ENCODE peak calls at places on chromosomes 13 and 19, in seven cellular contexts. G is NB4; H is left kidney; W is stimulated activated naive B cell treated with anti-CD40 and anti-IgM and Interleukin-4, amounts not matched to agents 10 μg/mL and 1 μg/mL and 100 μg/mL, for 72 hours; U is activated CD8-positive, alpha-beta memory T cell treated with anti-CD3 and anti-CD28 coated beads, Interleukin-2, amount 50 U/mL, for 4 hours; N is COLO829; C is stimulated activated CD8-positive, alpha-beta memory T cell treated with anti-CD3 and anti-CD28 coated beads, Interleukin-7, amount 100 ng/mL, for 1 hour. Z is an unnamed sample.

GRCh38 chr19:35592226-35592625 is 6.3 kb downstream of the PMIS2 start:
- DNase-seq in G (peak; percentile 43), H (peak; percentile 81), W (no peak), U (no peak), N (peak; percentile 17), C (no peak), Z (peak; percentile 60)

GRCh38 chr19:51948979-51949378 is 21.7 kb downstream of the ZNF613 start:
- DNase-seq in G (no peak), H (peak; percentile 82), W (no peak), U (no peak), N (no peak), C (no peak), Z (no peak)

GRCh38 chr13:29846475-29847256 is 3.8 kb downstream of the UBL3 start:
- DNase-seq in G (no peak), H (no peak), W (no peak), U (no peak), N (no peak), C (no peak), Z (no peak)

GRCh38 chr13:27283906-27284523 is 13.4 kb downstream of the RASL11A start:
- DNase-seq in G (peak; percentile 61), H (peak; percentile 26), W (no peak), U (no peak), N (no peak), C (no peak), Z (peak; percentile 8)

GRCh38 chr19:1944088-1944915 is 3.3 kb downstream of the CSNK1G2 start:
- DNase-seq in G (no peak), H (no peak), W (no peak), U (no peak), N (no peak), C (no peak), Z (no peak)

GRCh38 chr19:4390862-4391693 is 9.3 kb downstream of the SH3GL1 start:
- DNase-seq in G (no peak), H (no peak), W (no peak), U (no peak), N (no peak), C (no peak), Z (no peak)

GRCh38 chr13:49560270-49561063 is 24.9 kb downstream of the RCBTB1 start:
- DNase-seq in G (no peak), H (peak; percentile 51), W (no peak), U (peak; percentile 18), N (no peak), C (no peak), Z (peak; percentile 32)

GRCh38 chr19:41801682-41802317 is 5.4 kb downstream of the CEACAM3 start:
- DNase-seq in G (peak; percentile 52), H (no peak), W (no peak), U (no peak), N (no peak), C (no peak), Z (peak; percentile 33)

GRCh38 chr19:15532779-15533521 is 24.6 kb downstream of the CYP4F22 start:
- DNase-seq in G (peak; percentile 83), H (no peak), W (no peak), U (no peak), N (no peak), C (no peak), Z (peak; percentile 66)

GRCh38 chr19:10009269-10009665 is 1.0 kb downstream of the COL5A3 start:
- DNase-seq in G (peak; percentile 67), H (peak; percentile 83), W (no peak), U (peak; percentile 36), N (peak; percentile 59), C (no peak), Z (peak; percentile 24)

GRCh38 chr13:31009166-31009565 is 76.7 kb downstream of the TEX26 start:
- DNase-seq in G (no peak), H (no peak), W (no peak), U (no peak), N (no peak), C (no peak), Z (no peak)

GRCh38 chr19:33749016-33749415 is 47.7 kb upstream of the KCTD15 start:
- DNase-seq in G (no peak), H (no peak), W (no peak), U (no peak), N (no peak), C (no peak), Z (no peak)

GRCh38 chr13:109204252-109204651 is 574.8 kb downstream of the MYO16 start:
- DNase-seq in G (no peak), H (no peak), W (no peak), U (no peak), N (no peak), C (no peak), Z (no peak)

GRCh38 chr19:52922841-52923781 is at the start of gene ZNF888:
- DNase-seq in G (peak; percentile 92), H (peak; percentile 93), W (peak; percentile 78), U (peak; percentile 82), N (peak; percentile 58), C (peak; percentile 75), Z (peak; percentile 91)

GRCh38 chr19:33998739-33999345 is 173.5 kb upstream of the LSM14A start:
- DNase-seq in G (peak; percentile 2), H (no peak), W (no peak), U (no peak), N (peak; percentile 13), C (no peak), Z (peak; percentile 3)

GRCh38 chr13:88014527-88014926 is 343.4 kb downstream of the SLITRK5 start:
- DNase-seq in G (peak; percentile 55), H (no peak), W (no peak), U (no peak), N (no peak), C (no peak), Z (no peak)

GRCh38 chr13:95002968-95003813 is 290.8 kb upstream of the SOX21 start:
- DNase-seq in G (no peak), H (peak; percentile 51), W (no peak), U (no peak), N (no peak), C (no peak), Z (peak; percentile 74)

GRCh38 chr13:73722120-73722519 is 412.1 kb downstream of the KLF12 start:
- DNase-seq in G (no peak), H (peak; percentile 20), W (no peak), U (no peak), N (peak; percentile 56), C (no peak), Z (peak; percentile 51)

GRCh38 chr13:27027086-27027667 is 144.4 kb downstream of the USP12 start:
- DNase-seq in G (no peak), H (no peak), W (no peak), U (no peak), N (no peak), C (no peak), Z (no peak)

GRCh38 chr13:68982961-68983619 is 1124.5 kb upstream of the ATXN8OS start:
- DNase-seq in G (no peak), H (no peak), W (no peak), U (no peak), N (no peak), C (no peak), Z (no peak)

GRCh38 chr13:74062933-74063332 is 71.3 kb downstream of the KLF12 start:
- DNase-seq in G (no peak), H (no peak), W (peak; percentile 32), U (peak; percentile 22), N (no peak), C (no peak), Z (no peak)

GRCh38 chr13:73248711-73249580 is 190.1 kb downstream of the KLF5 start:
- DNase-seq in G (no peak), H (no peak), W (no peak), U (no peak), N (no peak), C (no peak), Z (peak; percentile 6)

GRCh38 chr19:1910169-1910568 is 5.0 kb downstream of the ADAT3 start:
- DNase-seq in G (no peak), H (no peak), W (no peak), U (no peak), N (no peak), C (no peak), Z (no peak)

GRCh38 chr19:4473708-4474503 is 1.8 kb downstream of the HDGFL2 start:
- DNase-seq in G (no peak), H (no peak), W (no peak), U (no peak), N (no peak), C (no peak), Z (no peak)

GRCh38 chr19:47503823-47504145 is 11.1 kb downstream of the NAPA start:
- DNase-seq in G (no peak), H (no peak), W (no peak), U (no peak), N (no peak), C (no peak), Z (no peak)

GRCh38 chr19:42628411-42629135 is 33.8 kb upstream of the CEACAM8 start:
- DNase-seq in G (no peak), H (no peak), W (no peak), U (no peak), N (no peak), C (no peak), Z (no peak)

GRCh38 chr19:1132625-1133383 is 29.0 kb downstream of the GPX4 start:
- DNase-seq in G (peak; percentile 67), H (no peak), W (peak; percentile 24), U (no peak), N (no peak), C (no peak), Z (no peak)

GRCh38 chr19:2590630-2591399 is 111.7 kb downstream of the GNG7 start:
- DNase-seq in G (no peak), H (no peak), W (no peak), U (no peak), N (no peak), C (no peak), Z (no peak)

GRCh38 chr13:109243311-109243951 is 543.0 kb downstream of the IRS2 start:
- DNase-seq in G (no peak), H (no peak), W (no peak), U (no peak), N (peak; percentile 40), C (no peak), Z (no peak)

GRCh38 chr19:19627442-19627715 is 641 bp downstream of the LPAR2 start:
- DNase-seq in G (no peak), H (no peak), W (no peak), U (no peak), N (no peak), C (no peak), Z (no peak)

GRCh38 chr19:33317522-33317921 is 15.2 kb upstream of the CEBPA start:
- DNase-seq in G (no peak), H (no peak), W (no peak), U (no peak), N (no peak), C (no peak), Z (no peak)

GRCh38 chr19:16330368-16330801 is 5.8 kb downstream of the KLF2 start:
- DNase-seq in G (peak; percentile 76), H (no peak), W (peak; percentile 75), U (peak; percentile 93), N (no peak), C (peak; percentile 80), Z (peak; percentile 16)

GRCh38 chr13:92074658-92075057 is 676.2 kb downstream of the GPC5 start:
- DNase-seq in G (peak; percentile 36), H (peak; percentile 36), W (no peak), U (no peak), N (peak; percentile 19), C (no peak), Z (peak; percentile 79)

GRCh38 chr13:86757236-86757978 is 913.8 kb upstream of the SLITRK5 start:
- DNase-seq in G (no peak), H (no peak), W (no peak), U (peak; percentile 21), N (no peak), C (peak; percentile 4), Z (no peak)

GRCh38 chr19:18091217-18091608 is 4.5 kb upstream of the IL12RB1 start:
- DNase-seq in G (peak; percentile 81), H (no peak), W (peak; percentile 74), U (peak; percentile 84), N (no peak), C (peak; percentile 61), Z (no peak)

GRCh38 chr19:49816616-49817015 is 1.5 kb upstream of the MED25 start:
- DNase-seq in G (no peak), H (peak; percentile 57), W (no peak), U (no peak), N (no peak), C (no peak), Z (peak; percentile 41)

GRCh38 chr19:49214701-49215100 is 57.1 kb downstream of the TRPM4 start:
- DNase-seq in G (no peak), H (no peak), W (no peak), U (no peak), N (no peak), C (no peak), Z (no peak)